ENCODE peak calls at places on chromosomes 16 and 17, in eight cellular contexts. C is NCI-H69; S is HTR-8/SVneo; U is NAMALWA; X is stimulated activated CD4-positive, alpha-beta T cell treated with anti-CD3 and anti-CD28 coated beads, Interleukin-15, amount 100 ng/mL, for 1 hour; N is NCI-H1694 treated with DMSO at 0.1 percent for 48 hours; F is effector memory CD4-positive, alpha-beta T cell; Q is H7. Z is an unnamed sample.

GRCh38 chr17:74998783-74999182 is 11.4 kb downstream of the CDR2L start:
- DNase-seq in C (no peak), S (no peak), U (no peak), X (no peak), N (no peak), F (no peak), Q (no peak), Z (no peak)

GRCh38 chr17:67585077-67585602 is 132.6 kb upstream of the NOL11 start:
- DNase-seq in C (peak), S (no peak), U (no peak), X (no peak), N (no peak), F (no peak), Q (no peak), Z (peak)

GRCh38 chr17:37643829-37644228 is 583 bp upstream of the DDX52 start:
- DNase-seq in C (peak), S (peak), U (no peak), X (no peak), N (no peak), F (no peak), Q (no peak), Z (peak)

GRCh38 chr16:50270510-50271147 is 4.3 kb downstream of the ADCY7 start:
- DNase-seq in C (no peak), S (no peak), U (no peak), X (no peak), N (no peak), F (no peak), Q (peak), Z (no peak)

GRCh38 chr17:10021239-10021638 is 116.2 kb upstream of the RCVRN start:
- DNase-seq in C (no peak), S (no peak), U (no peak), X (no peak), N (no peak), F (no peak), Q (no peak), Z (no peak)

GRCh38 chr16:57483725-57484514 is 2.4 kb downstream of the DOK4 start:
- DNase-seq in C (peak), S (no peak), U (no peak), X (no peak), N (no peak), F (no peak), Q (no peak), Z (no peak)

GRCh38 chr16:15954814-15955151 is 5.4 kb downstream of the ABCC1 start:
- DNase-seq in C (no peak), S (no peak), U (no peak), X (no peak), N (no peak), F (no peak), Q (no peak), Z (peak)

GRCh38 chr16:58125781-58126335 is 3.3 kb downstream of the CFAP20 start:
- DNase-seq in C (no peak), S (no peak), U (peak), X (no peak), N (no peak), F (no peak), Q (no peak), Z (no peak)

GRCh38 chr17:33970271-33970670 is 284.8 kb upstream of the CCL2 start:
- DNase-seq in C (peak), S (no peak), U (no peak), X (no peak), N (peak), F (no peak), Q (no peak), Z (no peak)

GRCh38 chr16:88570691-88571092 is 489 bp downstream of the ZC3H18 start:
- DNase-seq in C (peak), S (no peak), U (peak), X (peak), N (no peak), F (peak), Q (no peak), Z (peak)

GRCh38 chr16:2013527-2013926 is 3.9 kb upstream of the ZNF598 start:
- DNase-seq in C (no peak), S (no peak), U (no peak), X (no peak), N (no peak), F (no peak), Q (no peak), Z (no peak)

GRCh38 chr17:21019976-21020575 is 22.7 kb downstream of the USP22 start:
- DNase-seq in C (peak), S (no peak), U (peak), X (no peak), N (peak), F (no peak), Q (peak), Z (peak)

GRCh38 chr16:3022208-3022696 is 1.5 kb downstream of the HCFC1R1 start:
- DNase-seq in C (peak), S (peak), U (no peak), X (peak), N (no peak), F (peak), Q (peak), Z (peak)

GRCh38 chr17:68718465-68718864 is 117.3 kb upstream of the FAM20A start:
- DNase-seq in C (no peak), S (no peak), U (no peak), X (no peak), N (no peak), F (no peak), Q (no peak), Z (no peak)

GRCh38 chr16:20674684-20675487 is 22.6 kb downstream of the ACSM1 start:
- DNase-seq in C (no peak), S (no peak), U (no peak), X (no peak), N (no peak), F (no peak), Q (no peak), Z (peak)

GRCh38 chr16:72848759-72849664 is 198.9 kb downstream of the ZFHX3 start:
- DNase-seq in C (peak), S (peak), U (no peak), X (no peak), N (peak), F (no peak), Q (no peak), Z (peak)

GRCh38 chr17:57782051-57782490 is 37.0 kb upstream of the CCDC182 start:
- DNase-seq in C (peak), S (no peak), U (peak), X (no peak), N (peak), F (no peak), Q (peak), Z (no peak)

GRCh38 chr17:33112763-33113162 is 121.1 kb downstream of the SPACA3 start:
- DNase-seq in C (no peak), S (no peak), U (no peak), X (no peak), N (no peak), F (no peak), Q (no peak), Z (no peak)

GRCh38 chr16:4688674-4689045 is 4.7 kb upstream of the NUDT16L1 start:
- DNase-seq in C (no peak), S (no peak), U (no peak), X (no peak), N (no peak), F (no peak), Q (no peak), Z (no peak)

GRCh38 chr17:45953561-45953960 is 45.5 kb upstream of the STH start:
- DNase-seq in C (no peak), S (no peak), U (no peak), X (no peak), N (no peak), F (no peak), Q (no peak), Z (no peak)

GRCh38 chr17:16283705-16284104 is 66.7 kb downstream of the PIGL start:
- DNase-seq in C (no peak), S (no peak), U (no peak), X (no peak), N (no peak), F (no peak), Q (no peak), Z (peak)

Z was measured in EH.